ENCODE peak calls at places on chromosomes 12 and 14, in four cellular contexts. I is CD8-positive, alpha-beta T cell; P is HCT116; C is lower lobe of right lung. F is an unnamed sample.

GRCh38 chr12:115210533-115211252 is 526.7 kb upstream of the TBX3 start:
- DNase-seq in P (no peak), I (no peak), C (no peak), F (no peak)

GRCh38 chr12:30953257-30953656 is 26.7 kb downstream of the TSPAN11 start:
- DNase-seq in P (no peak), I (no peak), C (no peak), F (peak; percentile 72)

GRCh38 chr12:74538491-74539258 is 1.0 kb downstream of the ATXN7L3B start:
- DNase-seq in P (no peak), C (no peak), I (peak; percentile 21), F (no peak)

GRCh38 chr12:89947437-89948265 is 239.0 kb upstream of the ATP2B1 start:
- DNase-seq in C (no peak), P (no peak), I (no peak), F (peak; percentile 95)

GRCh38 chr14:35963209-35963608 is 137.1 kb downstream of the BRMS1L start:
- DNase-seq in P (peak; percentile 15), I (no peak), C (no peak), F (peak; percentile 36)

GRCh38 chr14:94697773-94698556 is 71.9 kb downstream of the GSC start:
- DNase-seq in P (no peak), I (no peak), C (no peak), F (no peak)

GRCh38 chr14:69259531-69260245 is at the start of gene GALNT16:
- DNase-seq in P (no peak), C (no peak), I (no peak), F (no peak)

GRCh38 chr12:128982933-128983332 is 129.7 kb downstream of the GLT1D1 start:
- DNase-seq in C (no peak), P (no peak), I (no peak), F (no peak)

GRCh38 chr12:82625523-82625922 is 61.2 kb upstream of the TMTC2 start:
- DNase-seq in I (no peak), C (no peak), P (no peak), F (no peak)

GRCh38 chr12:12872139-12872933 is 19.0 kb upstream of the GPRC5A start:
- DNase-seq in P (peak; percentile 87), C (peak; percentile 55), I (no peak), F (peak; percentile 99)

GRCh38 chr14:72907327-72907826 is 13.5 kb upstream of the DPF3 start:
- DNase-seq in P (no peak), I (no peak), C (no peak), F (no peak)

GRCh38 chr12:75853621-75854020 is 178.0 kb downstream of the PHLDA1 start:
- DNase-seq in C (no peak), I (no peak), P (no peak), F (no peak)

GRCh38 chr14:96055065-96055752 is 16.0 kb downstream of the C14orf132 start:
- DNase-seq in P (no peak), C (no peak), I (no peak), F (no peak)

GRCh38 chr12:65946821-65947220 is 122.5 kb downstream of the HMGA2 start:
- DNase-seq in P (no peak), C (no peak), I (no peak), F (no peak)

GRCh38 chr14:105126970-105127307 is 41.6 kb downstream of the JAG2 start:
- DNase-seq in C (no peak), I (no peak), P (no peak), F (no peak)

GRCh38 chr12:34236073-34236472 is 213.8 kb downstream of the ALG10 start:
- DNase-seq in P (no peak), C (no peak), I (no peak), F (no peak)

GRCh38 chr12:108525681-108526080 is 10.6 kb downstream of the FICD start:
- DNase-seq in P (no peak), I (no peak), C (no peak), F (peak; percentile 44)

GRCh38 chr12:79455314-79455713 is 235.4 kb downstream of the PAWR start:
- DNase-seq in P (no peak), C (no peak), I (no peak), F (no peak)

GRCh38 chr12:28770329-28770728 is 378.7 kb upstream of the FAR2 start:
- DNase-seq in P (no peak), I (no peak), C (peak; percentile 54), F (peak; percentile 13)

GRCh38 chr12:108305520-108305919 is 33.6 kb downstream of the CMKLR1 start:
- DNase-seq in I (no peak), C (peak; percentile 83), P (no peak), F (peak; percentile 26)

GRCh38 chr12:43988838-43989560 is 153.1 kb downstream of the TMEM117 start:
- DNase-seq in P (no peak), C (no peak), I (no peak), F (peak; percentile 74)

GRCh38 chr12:7667025-7667575 is 1.4 kb upstream of the APOBEC1 start:
- DNase-seq in I (no peak), P (peak; percentile 19), C (no peak), F (no peak)

GRCh38 chr12:71602745-71603577 is 60.7 kb downstream of the ZFC3H1 start:
- DNase-seq in I (no peak), C (no peak), P (no peak), F (no peak)

GRCh38 chr12:128402481-128402880 is 135.5 kb downstream of the TMEM132C start:
- DNase-seq in C (no peak), I (no peak), P (no peak), F (no peak)

GRCh38 chr12:44779766-44780165 is 96.3 kb downstream of the NELL2 start:
- DNase-seq in P (no peak), I (no peak), C (no peak), F (no peak)

DNA sequence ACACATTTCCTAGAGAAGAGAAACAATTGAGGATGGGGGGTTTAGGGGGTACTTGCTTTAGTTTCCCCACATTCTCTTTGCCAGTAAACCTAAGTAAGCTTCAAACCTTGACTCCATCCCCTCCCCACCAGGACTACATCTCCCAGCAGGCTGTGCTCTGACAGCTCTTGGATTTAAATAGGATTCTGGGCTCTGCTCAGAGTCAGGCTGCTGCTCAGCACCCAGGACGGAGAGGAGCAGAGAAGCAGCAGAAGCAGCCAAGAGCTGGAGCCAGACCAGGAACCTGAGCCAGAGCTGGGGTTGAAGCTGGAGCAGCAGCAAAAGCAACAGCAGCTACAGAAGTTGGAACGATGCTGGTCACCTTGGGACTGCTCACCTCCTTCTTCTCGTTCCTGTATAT is 20.6 kb downstream of the RDH12 start:
- DNase-seq in P (no peak), C (no peak), I (no peak), F (no peak)
- H3K4me3 ChIP-seq in P (no peak overlapping the region), C (no peak overlapping the region), I (no peak overlapping the region), F (no peak overlapping the region)

DNA sequence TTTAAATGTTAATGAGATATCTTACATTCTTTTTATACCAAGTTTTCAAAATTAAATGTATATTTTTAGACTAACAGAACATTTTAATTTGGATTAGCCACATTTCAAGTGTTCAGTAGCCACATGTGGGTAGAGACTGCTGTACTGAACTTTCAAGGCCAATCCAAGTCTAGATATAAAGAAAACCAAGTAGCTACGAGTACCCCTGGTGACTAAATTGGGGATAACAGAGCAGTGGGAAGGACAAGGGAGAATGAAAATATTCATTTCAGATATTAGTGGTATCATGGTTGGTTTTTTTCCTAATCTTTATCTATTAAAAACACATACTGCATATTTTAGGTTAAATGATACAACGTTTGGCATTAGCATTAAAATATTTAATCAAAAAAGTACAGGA is 69.4 kb upstream of the RHOJ start:
- DNase-seq in P (no peak), C (no peak), I (no peak), F (peak; percentile 6)
- TF ChIP-seq CTCF in P (peak; percentile 30), C (peak; percentile 23), I (no peak), F (peak; percentile 9)

GRCh38 chr12:52229836-52230343 is 3.2 kb upstream of the KRT7 start:
- DNase-seq in C (no peak), I (no peak), P (no peak), F (no peak)

GRCh38 chr12:52231305-52232232 is 1.5 kb upstream of the KRT7 start:
- DNase-seq in P (no peak), C (peak; percentile 78), I (no peak), F (peak; percentile 40)

GRCh38 chr12:52228931-52229330 is 4.1 kb upstream of the KRT7 start:
- DNase-seq in P (no peak), I (no peak), C (no peak), F (no peak)

GRCh38 chr12:52232233-52232915 is 669 bp upstream of the KRT7 start:
- DNase-seq in I (no peak), C (no peak), P (no peak), F (no peak)

DNA sequence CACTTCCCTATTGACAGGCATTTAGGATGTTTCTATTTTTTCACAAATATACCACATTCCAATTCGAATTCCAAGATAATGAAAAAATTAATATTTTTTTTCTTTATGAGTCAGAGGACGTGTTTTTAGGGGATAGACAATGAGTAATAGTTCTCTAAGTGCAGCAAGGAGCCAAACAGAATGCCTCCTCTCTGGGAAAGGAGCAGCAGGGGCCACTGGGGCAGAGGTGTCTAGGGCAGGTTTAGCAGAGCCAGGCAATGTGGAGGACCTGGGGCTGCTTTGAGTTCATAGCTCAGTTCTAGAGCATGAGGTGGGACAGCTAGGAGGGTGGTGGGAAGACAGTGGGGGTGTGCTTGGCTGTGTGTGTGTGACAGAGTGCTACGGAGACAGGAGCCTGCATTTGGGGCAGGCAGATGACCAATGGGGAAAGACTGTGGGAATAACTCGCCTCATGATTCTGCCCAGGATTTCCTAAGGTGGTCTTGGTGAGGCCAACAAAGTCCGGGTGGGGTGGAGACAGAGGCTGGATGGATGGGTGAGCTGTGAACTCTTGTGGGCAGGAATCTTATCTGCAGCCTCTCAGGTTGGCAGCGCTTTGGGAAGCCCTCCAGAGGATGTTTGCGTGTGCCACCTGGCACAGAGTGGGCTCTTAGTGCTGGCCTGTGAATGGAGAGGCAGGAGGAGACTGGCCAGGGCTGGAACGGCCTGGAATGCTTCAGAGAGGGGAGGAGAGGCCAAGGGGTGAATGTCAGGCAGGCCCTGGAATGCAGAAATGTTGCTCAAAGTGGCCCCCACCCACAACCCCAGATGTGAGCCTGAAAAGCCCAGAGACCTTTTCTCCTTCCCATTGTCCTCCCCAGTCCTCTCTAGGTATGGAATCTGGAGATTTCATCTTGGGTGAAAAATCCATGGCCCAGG is 2.4 kb upstream of the KRT7 start:
- DNase-seq in C (peak; percentile 79), P (no peak), I (no peak), F (peak; percentile 83)
- H3K27me3 ChIP-seq in C (peaks cover 20% of the 10 kb centered on the region), P (no peaks in the 10 kb centered on the region), I (peaks cover 5% of the 10 kb centered on the region), F (no peaks in the 10 kb centered on the region)

GRCh38 chr14:67495827-67496226 is 7.3 kb upstream of the TMEM229B start:
- DNase-seq in P (no peak), I (no peak), C (no peak), F (no peak)
- H3K4me3 ChIP-seq in P (no peak overlapping the region), I (no peak overlapping the region), C (no peak overlapping the region), F (no peak overlapping the region)

GRCh38 chr12:4269279-4269991 is 4.1 kb upstream of the CCND2 start:
- DNase-seq in C (peak; percentile 83), P (no peak), I (peak; percentile 89), F (peak; percentile 32)
- TF ChIP-seq CTCF in C (peak; percentile 15), P (no peak), I (no peak), F (no peak)

GRCh38 chr12:25800101-25800500 is 158.4 kb upstream of the RASSF8 start:
- DNase-seq in I (no peak), C (no peak), P (no peak), F (no peak)
- H3K27me3 ChIP-seq in I (no peaks in the 10 kb centered on the region), C (no peaks in the 10 kb centered on the region), P (no peaks in the 10 kb centered on the region), F (no peaks in the 10 kb centered on the region)

F was measured in bronchial epithelial cell.